ENCODE peak calls at places on chromosomes 1 and 21, in five cellular contexts. B, N, W, U and R are unnamed samples.

GRCh38 chr1:184881941-184882648 is 92.2 kb downstream of the NIBAN1 start:
- ATAC-seq in N (no peak), W (peak; percentile 82), B (no peak), U (no peak), R (peak; percentile 52)

GRCh38 chr1:116968724-116969123 is 32.8 kb upstream of the CD101 start:
- ATAC-seq in N (no peak), B (no peak), U (no peak), W (no peak), R (no peak)

GRCh38 chr1:200226268-200226968 is 183.4 kb downstream of the ZNF281 start:
- ATAC-seq in W (peak; percentile 55), N (no peak), B (peak; percentile 85), U (no peak), R (no peak)

GRCh38 chr1:13782634-13782995 is 82.6 kb downstream of the PRDM2 start:
- ATAC-seq in B (no peak), U (no peak), N (no peak), W (no peak), R (no peak)

GRCh38 chr1:226417830-226418546 is 10.1 kb upstream of the PARP1 start:
- ATAC-seq in B (no peak), W (no peak), N (no peak), U (no peak), R (no peak)

GRCh38 chr1:165456114-165456513 is 11.2 kb upstream of the RXRG start:
- ATAC-seq in B (no peak), W (no peak), U (no peak), N (no peak), R (no peak)

GRCh38 chr1:17128361-17128760 is 9.1 kb upstream of the PADI2 start:
- ATAC-seq in B (no peak), N (no peak), U (peak; percentile 84), W (peak; percentile 77), R (peak; percentile 59)

GRCh38 chr21:38922474-38922873 is 116.7 kb downstream of the ETS2 start:
- ATAC-seq in B (no peak), N (no peak), W (no peak), U (no peak), R (no peak)

GRCh38 chr1:210830034-210831028 is 303.6 kb downstream of the KCNH1 start:
- ATAC-seq in N (no peak), U (no peak), B (no peak), W (no peak), R (no peak)

GRCh38 chr1:112298558-112298957 is 97.5 kb upstream of the CTTNBP2NL start:
- ATAC-seq in U (peak; percentile 61), N (peak; percentile 83), B (peak; percentile 94), W (peak; percentile 58), R (no peak)

DNA sequence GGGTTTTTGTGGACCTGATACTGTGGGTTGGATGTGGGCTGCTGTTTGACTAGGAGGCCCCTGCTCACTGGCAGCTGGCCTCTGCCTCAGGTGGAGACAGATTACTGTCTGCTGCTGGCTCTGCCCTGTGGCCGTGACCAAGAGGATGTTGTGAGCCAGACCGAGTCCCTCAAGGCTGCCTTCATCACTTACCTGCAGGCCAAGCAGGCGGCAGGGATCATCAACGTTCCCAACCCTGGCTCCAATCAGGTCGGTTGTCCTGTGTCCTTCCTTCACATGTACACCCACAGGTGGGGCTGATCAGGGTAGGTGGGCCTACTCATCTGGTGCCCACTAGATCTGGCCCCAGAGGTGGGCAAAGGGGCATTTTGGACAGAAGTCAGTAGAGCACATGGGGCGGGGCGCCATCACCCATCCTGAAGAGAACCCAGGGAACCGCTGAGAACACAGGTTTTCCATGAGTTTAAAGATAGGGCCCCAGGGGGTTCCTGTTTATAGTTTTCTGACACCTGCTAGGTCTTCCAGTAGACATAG is 37.2 kb downstream of the ZBTB17 start:
- ATAC-seq in B (no peak), W (peak; percentile 10), N (no peak), U (no peak), R (no peak)
- H3K27ac ChIP-seq in B (no peak overlapping the region), W (no peak overlapping the region), N (no peak overlapping the region), U (peak overlapping the region; percentile 64), R (peak overlapping the region; percentile 61)

GRCh38 chr1:6634278-6635052 is 9.8 kb downstream of the THAP3 start:
- ATAC-seq in W (peak; percentile 76), U (peak; percentile 62), B (peak; percentile 91), N (peak; percentile 83), R (peak; percentile 70)

GRCh38 chr1:6637770-6638169 is 13.1 kb downstream of the THAP3 start:
- ATAC-seq in U (no peak), N (no peak), W (no peak), B (no peak), R (no peak)

GRCh38 chr1:6635161-6635909 is 10.7 kb downstream of the THAP3 start:
- ATAC-seq in U (no peak), W (no peak), B (no peak), N (no peak), R (no peak)

GRCh38 chr1:6635910-6636760 is 11.5 kb downstream of the THAP3 start:
- ATAC-seq in B (no peak), W (no peak), N (no peak), U (no peak), R (no peak)

GRCh38 chr1:6638226-6638625 is 13.6 kb downstream of the THAP3 start:
- ATAC-seq in U (no peak), B (no peak), W (no peak), N (no peak), R (peak; percentile 72)
- H3K36me3 ChIP-seq in U (peaks cover 94% of the 10 kb centered on the region), B (peaks cover 94% of the 10 kb centered on the region), W (peaks cover 25% of the 10 kb centered on the region), N (peaks cover 87% of the 10 kb centered on the region), R (peaks cover 99% of the 10 kb centered on the region)

DNA sequence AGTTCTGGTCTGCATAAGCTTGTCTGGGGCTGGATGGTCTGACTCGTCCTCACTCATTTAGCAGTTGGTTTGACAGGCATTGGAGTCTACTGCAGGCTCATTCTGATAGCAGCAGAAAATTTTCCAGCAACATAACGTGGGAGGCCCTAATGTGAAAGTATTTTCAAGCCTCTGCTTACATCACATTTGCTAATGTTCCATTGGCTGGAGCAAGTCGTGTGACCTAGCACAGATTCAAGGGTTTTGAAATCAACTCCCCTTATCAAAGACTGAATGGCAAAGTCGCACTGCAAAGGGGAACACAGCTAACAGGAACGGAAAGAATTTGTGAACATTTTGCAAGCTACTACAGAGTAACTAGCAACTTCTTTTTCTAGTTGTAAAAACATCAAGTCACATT is 2.3 kb upstream of the USH2A start:
- ATAC-seq in B (no peak), W (peak; percentile 27), U (no peak), N (no peak), R (no peak)
- TF ChIP-seq EP300 in B (no peak), W (no peak), U (no peak), N (no peak), R (no peak)

DNA sequence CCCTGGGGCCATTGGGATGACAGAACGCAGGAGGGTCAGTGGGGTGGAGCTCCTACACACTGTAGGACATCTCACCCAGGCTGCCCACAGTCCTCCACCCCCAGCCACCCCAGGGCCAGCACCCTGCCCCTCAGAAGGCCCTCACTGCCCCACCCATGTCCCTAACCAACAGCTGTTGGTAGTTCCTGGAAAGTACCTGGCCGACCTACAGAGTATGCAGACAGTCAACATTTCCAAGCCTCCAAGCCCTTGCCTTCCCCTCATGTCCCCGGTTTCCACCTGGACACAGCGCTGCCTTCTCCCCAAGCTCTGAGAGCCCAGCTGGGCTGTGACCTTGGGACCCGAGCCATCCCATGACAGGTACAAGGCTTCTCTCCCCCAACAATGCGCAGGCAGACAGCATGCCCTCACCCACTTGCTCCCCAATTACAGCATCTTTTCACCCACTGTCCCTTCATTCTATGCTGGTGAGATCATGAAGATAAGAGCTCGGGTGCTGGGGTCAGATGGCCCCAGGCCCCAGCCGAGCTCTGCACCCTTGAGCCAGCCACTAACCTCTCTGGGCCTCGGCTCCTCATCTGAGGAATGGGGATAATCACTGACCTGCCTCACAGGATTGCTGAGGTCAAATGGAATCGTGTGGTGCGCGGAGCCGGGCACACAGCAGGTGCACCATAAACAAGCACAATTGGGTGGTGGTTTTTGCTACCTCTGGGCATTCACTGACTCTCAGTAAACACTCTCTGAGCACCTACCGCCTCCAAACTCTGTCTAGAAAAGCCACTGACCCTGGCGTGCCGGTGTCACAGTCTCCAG is 11.2 kb downstream of the LAPTM5 start:
- ATAC-seq in N (peak; percentile 20), U (no peak), B (peak; percentile 9), W (peak; percentile 6), R (no peak)
- H3K27ac ChIP-seq in N (no peak overlapping the region), U (peak overlapping the region; percentile 92), B (peak overlapping the region; percentile 14), W (peak overlapping the region; percentile 93), R (no peak overlapping the region)